ENCODE peak calls at places on chromosomes 6 and 20, in eight cellular contexts. L is SK-N-DZ; Y is activated CD8-positive, alpha-beta T cell treated with anti-CD3 and anti-CD28 coated beads for 36 hours; C is left cardiac atrium; Q is GM06990; I is A172; Z is GM10248; V is small intestine. A is an unnamed sample.

GRCh38 chr6:100167585-100167984 is 173.6 kb upstream of the MCHR2 start:
- DNase-seq in L (no peak), Y (no peak), C (no peak), Q (no peak), I (no peak), Z (no peak), V (no peak), A (no peak)

GRCh38 chr20:53737404-53738038 is 143.9 kb upstream of the ZNF217 start:
- DNase-seq in L (peak; percentile 49), Y (no peak), C (no peak), Q (no peak), I (no peak), Z (no peak), V (peak; percentile 40), A (no peak)

GRCh38 chr20:9215539-9215938 is 146.7 kb downstream of the PLCB4 start:
- DNase-seq in L (no peak), Y (no peak), C (no peak), Q (no peak), I (peak; percentile 23), Z (no peak), V (no peak), A (no peak)

GRCh38 chr6:115064680-115065079 is 721.9 kb upstream of the HS3ST5 start:
- DNase-seq in L (no peak), Y (no peak), C (no peak), Q (no peak), I (no peak), Z (no peak), V (no peak), A (no peak)

GRCh38 chr6:2875840-2876207 is 27.3 kb downstream of the SERPINB9 start:
- DNase-seq in L (no peak), Y (peak; percentile 61), C (no peak), Q (no peak), I (no peak), Z (peak; percentile 62), V (no peak), A (peak; percentile 22)

GRCh38 chr20:2307136-2307535 is 11.3 kb downstream of the TGM3 start:
- DNase-seq in L (no peak), Y (no peak), C (no peak), Q (no peak), I (no peak), Z (no peak), V (no peak), A (no peak)

GRCh38 chr20:46088409-46089075 is 1.2 kb downstream of the NCOA5 start:
- DNase-seq in L (no peak), Y (peak; percentile 26), C (no peak), Q (no peak), I (peak; percentile 23), Z (no peak), V (no peak), A (no peak)

GRCh38 chr20:35341366-35342028 is 49.3 kb upstream of the FAM83C start:
- DNase-seq in L (no peak), Y (no peak), C (no peak), Q (no peak), I (peak; percentile 46), Z (no peak), V (no peak), A (no peak)

GRCh38 chr6:158464483-158464882 is 95.4 kb upstream of the TMEM181 start:
- DNase-seq in L (no peak), Y (no peak), C (no peak), Q (no peak), I (no peak), Z (no peak), V (no peak), A (no peak)

GRCh38 chr20:46939031-46939430 is 44.4 kb downstream of the EYA2 start:
- DNase-seq in L (no peak), Y (peak; percentile 4), C (no peak), Q (no peak), I (peak; percentile 53), Z (no peak), V (no peak), A (no peak)

GRCh38 chr20:43963872-43964791 is 49.5 kb downstream of the TOX2 start:
- DNase-seq in L (no peak), Y (peak; percentile 46), C (peak; percentile 34), Q (no peak), I (peak; percentile 66), Z (no peak), V (no peak), A (no peak)

GRCh38 chr6:62978920-62979319 is 232.3 kb upstream of the FKBP1C start:
- DNase-seq in L (no peak), Y (no peak), C (no peak), Q (no peak), I (no peak), Z (no peak), V (no peak), A (no peak)

GRCh38 chr6:75266716-75267291 is 17.8 kb downstream of the TMEM30A start:
- DNase-seq in L (peak; percentile 37), Y (no peak), C (no peak), Q (no peak), I (peak; percentile 33), Z (peak; percentile 34), V (peak; percentile 53), A (no peak)

GRCh38 chr6:125923371-125923877 is 33.1 kb upstream of the HINT3 start:
- DNase-seq in L (no peak), Y (no peak), C (no peak), Q (no peak), I (no peak), Z (no peak), V (no peak), A (no peak)

A was measured in nephron progenitor cell.